ENCODE peak calls at places on chromosomes 6 and 20, in five cellular contexts. W, V, Z, P and L are unnamed samples.

GRCh38 chr20:42747765-42748411 is 441.8 kb downstream of the PTPRT start:
- DNase-seq in W (no peak), V (no peak), Z (no peak), P (no peak), L (no peak)

GRCh38 chr20:60206259-60206658 is 248.0 kb downstream of the CDH26 start:
- DNase-seq in W (no peak), V (no peak), Z (no peak), P (no peak), L (no peak)

GRCh38 chr6:142934599-142934998 is 10.4 kb downstream of the HIVEP2 start:
- DNase-seq in W (no peak), V (no peak), Z (no peak), P (no peak), L (no peak)

GRCh38 chr6:18795726-18796125 is 408.6 kb downstream of the RNF144B start:
- DNase-seq in W (no peak), V (no peak), Z (no peak), P (no peak), L (no peak)

GRCh38 chr6:31070711-31071197 is 41.6 kb downstream of the C6orf15 start:
- DNase-seq in W (no peak), V (no peak), Z (peak), P (peak), L (no peak)

GRCh38 chr20:63224272-63225081 is 8.5 kb upstream of the YTHDF1 start:
- DNase-seq in W (no peak), V (peak), Z (peak), P (no peak), L (no peak)

GRCh38 chr20:18984238-18985200 is 170.9 kb downstream of the SCP2D1 start:
- DNase-seq in W (no peak), V (peak), Z (no peak), P (no peak), L (no peak)

GRCh38 chr6:34455831-34456230 is 10.0 kb upstream of the PACSIN1 start:
- DNase-seq in W (no peak), V (no peak), Z (no peak), P (no peak), L (no peak)

GRCh38 chr6:41711323-41712038 is 23.9 kb downstream of the TFEB start:
- DNase-seq in W (no peak), V (no peak), Z (no peak), P (no peak), L (no peak)

GRCh38 chr6:157325069-157325805 is 1.9 kb upstream of the TMEM242 start:
- DNase-seq in W (no peak), V (no peak), Z (no peak), P (no peak), L (no peak)

GRCh38 chr6:157322792-157323113 is 566 bp downstream of the TMEM242 start:
- DNase-seq in W (no peak), V (no peak), Z (no peak), P (no peak), L (no peak)

GRCh38 chr6:157326979-157327378 is 3.7 kb upstream of the TMEM242 start:
- DNase-seq in W (no peak), V (no peak), Z (no peak), P (no peak), L (no peak)

GRCh38 chr6:157323924-157324276 is 581 bp upstream of the TMEM242 start:
- DNase-seq in W (peak), V (peak), Z (peak), P (peak), L (peak)

GRCh38 chr6:157323114-157323923 is at the start of gene TMEM242:
- DNase-seq in W (peak), V (peak), Z (peak), P (peak), L (peak)
- TF ChIP-seq CTCF in W (peak), V (peak), Z (no peak), P (peak), L (peak)

DNA sequence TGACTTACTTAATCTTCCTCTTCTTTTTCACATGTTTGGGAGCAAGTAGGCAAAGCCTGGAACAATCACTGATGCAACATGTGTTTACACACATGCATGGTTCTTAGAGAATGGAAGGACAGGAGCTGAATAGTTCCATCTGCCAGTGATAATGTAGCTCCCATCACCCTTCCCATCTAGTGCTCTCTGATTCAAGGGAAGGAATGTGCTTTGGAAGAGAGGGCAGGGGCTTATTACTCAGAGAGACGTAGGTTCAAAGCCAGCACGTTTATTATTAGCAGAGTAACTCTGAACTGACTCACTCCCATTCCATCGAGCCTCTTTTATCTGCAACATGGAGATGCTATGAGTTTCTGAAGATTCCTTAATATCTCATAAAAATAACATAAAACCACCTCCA is 211.9 kb downstream of the GMPR start:
- DNase-seq in W (no peak), V (no peak), Z (no peak), P (no peak), L (no peak)
- H3K27ac ChIP-seq in W (no peak), V (no peak), Z (no peak), P (no peak), L (no peak)

DNA sequence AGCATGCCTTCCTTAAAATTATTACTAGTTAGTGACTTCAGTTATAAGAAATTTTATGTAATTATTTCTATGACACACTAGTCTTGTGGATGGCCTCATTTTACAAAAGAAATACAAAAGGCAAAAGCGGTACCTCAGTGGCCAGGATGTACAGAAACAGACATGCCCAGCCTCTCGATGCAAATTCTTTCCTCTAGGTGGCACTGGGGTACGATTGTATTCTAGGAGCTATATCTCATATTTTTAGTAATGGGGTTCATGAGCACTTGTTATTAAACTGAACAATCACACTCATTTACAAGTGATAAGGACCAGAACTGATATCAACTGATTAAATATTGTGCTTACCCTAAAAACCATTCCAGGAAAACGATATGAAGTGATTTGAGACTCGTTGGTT is 59.8 kb downstream of the SOD2 start:
- DNase-seq in W (no peak), V (no peak), Z (no peak), P (no peak), L (no peak)
- TF ChIP-seq CTCF in W (peak), V (no peak), Z (no peak), P (no peak), L (no peak)

GRCh38 chr20:5748246-5748645 is 2.0 kb upstream of the SHLD1 start:
- DNase-seq in W (no peak), V (no peak), Z (no peak), P (no peak), L (peak)

GRCh38 chr20:5745416-5745968 is 4.7 kb upstream of the SHLD1 start:
- DNase-seq in W (no peak), V (no peak), Z (no peak), P (no peak), L (no peak)

GRCh38 chr20:5746064-5746463 is 4.1 kb upstream of the SHLD1 start:
- DNase-seq in W (no peak), V (no peak), Z (no peak), P (no peak), L (no peak)

GRCh38 chr20:5751856-5752255 is 1.7 kb downstream of the SHLD1 start:
- DNase-seq in W (no peak), V (no peak), Z (peak), P (no peak), L (peak)

DNA sequence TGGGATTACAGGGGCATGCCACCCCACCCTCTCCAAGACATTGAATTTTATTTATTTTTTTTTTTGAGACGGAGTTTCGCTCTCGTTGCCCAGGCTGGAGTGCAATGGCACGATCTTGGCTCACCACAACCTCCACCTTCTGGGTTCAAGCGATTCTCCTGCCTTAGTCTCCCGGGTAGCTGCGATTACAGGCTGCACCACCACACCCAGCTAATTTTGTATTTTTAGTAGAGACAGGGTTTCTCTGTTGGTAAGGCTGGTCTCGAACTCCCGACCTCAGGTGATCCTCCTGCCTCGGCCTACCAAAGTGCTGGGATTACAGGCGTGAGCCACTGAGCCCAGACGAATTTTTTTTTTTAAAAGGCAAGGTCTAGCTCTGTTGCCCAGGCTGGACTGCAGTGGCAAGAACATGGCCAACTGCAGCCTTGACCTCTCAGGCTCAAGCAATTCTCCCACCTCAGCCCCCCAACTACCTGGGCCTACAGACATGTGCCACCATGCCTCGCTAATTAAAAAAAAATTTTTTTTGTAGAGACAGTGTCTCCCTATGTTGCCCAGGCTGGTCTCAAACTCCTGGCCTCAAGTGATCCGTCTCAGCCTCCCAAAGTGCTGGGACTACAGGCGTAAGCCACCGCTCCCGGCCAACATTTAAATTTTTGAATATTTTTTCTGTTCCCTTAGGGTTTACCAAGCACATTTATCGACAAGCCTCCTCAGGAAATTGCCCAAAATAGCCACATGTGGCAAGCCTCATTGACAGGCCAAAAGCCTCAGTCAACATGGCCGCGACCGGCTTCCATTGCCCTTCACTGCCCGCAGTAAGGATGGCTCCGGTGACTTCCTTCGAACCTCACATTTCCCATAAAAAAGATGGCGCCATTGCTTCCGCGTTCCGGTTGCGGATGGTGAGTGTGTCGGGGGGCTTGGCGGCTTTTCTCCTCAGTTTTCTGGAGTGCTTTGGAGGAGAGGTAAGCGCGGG is at the start of gene SHLD1:
- DNase-seq in W (peak), V (peak), Z (peak), P (peak), L (peak)
- H3K27ac ChIP-seq in W (peak), V (peak), Z (peak), P (peak), L (peak)

GRCh38 chr6:117602151-117602898 is at the start of gene GOPC:
- DNase-seq in W (peak), V (peak), Z (peak), P (peak), L (peak)
- TF ChIP-seq CTCF in W (no peak), V (peak), Z (no peak), P (no peak), L (no peak)

DNA sequence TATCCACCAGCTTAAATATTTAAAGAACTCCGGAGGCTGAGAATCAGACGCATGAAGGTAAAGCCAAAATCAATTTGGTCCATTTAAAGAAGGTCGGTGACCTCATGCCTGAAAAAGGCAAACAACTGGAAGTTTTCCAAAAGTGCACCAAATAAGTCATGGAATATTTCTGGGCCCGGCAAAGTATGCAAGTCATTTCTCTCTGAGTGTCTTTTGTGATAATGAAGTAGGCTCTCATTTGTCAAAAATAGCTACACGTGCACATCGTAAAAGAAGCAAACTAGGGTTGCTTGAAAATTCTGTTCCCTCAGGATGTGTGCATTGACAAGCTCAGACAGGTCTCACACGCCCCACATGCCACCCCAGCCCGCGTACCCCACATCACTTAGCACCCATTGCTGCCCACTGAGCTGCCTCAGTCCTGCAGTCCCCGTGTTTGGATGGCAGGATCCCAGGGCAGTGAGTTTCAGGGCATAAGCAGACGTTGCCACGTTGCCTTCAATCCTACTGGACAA is 20.5 kb upstream of the PYGB start:
- DNase-seq in W (peak), V (no peak), Z (no peak), P (no peak), L (no peak)
- H3K27ac ChIP-seq in W (peak), V (peak), Z (peak), P (peak), L (no peak)

DNA sequence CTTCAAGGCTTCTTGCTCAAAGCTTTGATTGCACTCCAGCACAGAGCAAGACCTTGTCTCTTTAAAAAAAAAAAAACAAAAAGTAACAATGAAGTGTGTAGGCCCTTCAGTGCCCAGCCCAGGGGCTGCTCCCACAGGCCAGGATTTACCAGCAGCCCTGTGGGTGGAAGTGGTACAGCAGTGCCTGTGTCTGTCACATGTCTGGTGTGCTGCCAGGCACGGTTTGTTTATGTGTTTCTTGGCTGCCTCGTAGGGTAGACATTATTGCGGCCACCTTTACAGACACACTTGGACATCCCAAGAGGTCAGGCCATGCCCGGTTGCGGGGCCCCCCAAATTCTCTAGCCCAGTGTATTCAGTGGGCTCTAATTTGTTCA is 12.7 kb downstream of the DYNLRB1 start:
- DNase-seq in W (peak), V (no peak), Z (no peak), P (peak), L (no peak)
- TF ChIP-seq CTCF in W (peak), V (no peak), Z (no peak), P (peak), L (no peak)

DNA sequence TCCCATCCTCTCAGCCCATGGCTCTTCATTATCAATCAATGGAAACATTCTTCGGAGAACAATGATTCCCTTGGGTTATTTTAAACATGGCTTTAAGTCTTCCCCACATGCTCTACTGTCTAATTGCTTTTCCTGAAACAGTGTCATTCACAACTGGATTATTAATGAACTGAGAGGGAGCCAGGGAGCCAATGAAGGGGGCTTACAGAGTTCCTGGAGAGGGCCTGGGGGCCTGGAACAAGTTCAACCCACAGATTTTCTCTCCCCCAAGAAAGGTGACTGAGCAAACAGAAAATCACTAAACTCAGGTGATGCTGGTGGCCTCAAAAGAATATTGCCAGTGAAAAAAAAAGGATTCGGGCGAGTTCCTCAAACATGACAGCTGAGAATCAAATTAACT is 1.3 kb upstream of the PPP1R16B start:
- DNase-seq in W (no peak), V (no peak), Z (no peak), P (no peak), L (no peak)
- H3K27ac ChIP-seq in W (no peak), V (no peak), Z (no peak), P (no peak), L (peak)

DNA sequence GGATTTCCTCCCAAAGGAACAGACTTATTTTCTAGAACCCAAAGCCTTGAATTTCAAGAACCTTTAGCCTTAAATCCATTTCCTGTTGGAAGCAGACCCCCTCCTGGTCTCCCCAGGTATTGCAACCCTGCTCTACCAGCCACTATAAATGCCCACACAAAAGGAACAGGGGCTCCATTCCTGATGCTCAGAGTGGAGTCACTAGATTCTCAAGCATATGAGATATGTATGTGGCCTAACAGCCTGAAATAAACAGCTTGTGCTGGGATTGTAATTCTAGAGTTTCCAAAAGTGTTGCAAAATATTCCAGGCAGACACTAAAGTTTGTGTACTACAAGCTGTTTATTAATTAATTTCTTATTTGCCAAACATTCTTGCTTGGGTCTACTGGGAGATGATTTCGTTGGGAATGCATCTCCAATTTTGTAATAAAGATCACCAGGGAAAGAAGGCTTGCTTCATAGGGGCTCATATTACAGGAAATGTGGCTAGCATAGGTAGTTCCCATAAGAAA is 44.8 kb downstream of the RIPOR3 start:
- DNase-seq in W (no peak), V (no peak), Z (no peak), P (no peak), L (no peak)
- TF ChIP-seq CTCF in W (no peak), V (no peak), Z (peak), P (no peak), L (peak)